ENCODE peak calls at places on chromosome 9, in four cellular contexts. O, Z, F and A are unnamed samples.

GRCh38 chr9:86239053-86239770 is 20.2 kb downstream of the C9orf153 start:
- DNase-seq in O (no peak), F (no peak), Z (no peak), A (no peak)

GRCh38 chr9:88559661-88560060 is 24.7 kb downstream of the NXNL2 start:
- DNase-seq in O (peak; percentile 57), Z (no peak), F (no peak), A (peak; percentile 29)

GRCh38 chr9:113380869-113381378 is 4.1 kb upstream of the HDHD3 start:
- DNase-seq in Z (no peak), F (no peak), O (no peak), A (no peak)

GRCh38 chr9:78213696-78214095 is 22.2 kb upstream of the CEP78 start:
- DNase-seq in F (no peak), O (no peak), Z (no peak), A (peak; percentile 34)

GRCh38 chr9:76453785-76454184 is 5.2 kb upstream of the GCNT1 start:
- DNase-seq in O (peak; percentile 83), Z (no peak), F (no peak), A (peak; percentile 28)

GRCh38 chr9:123402981-123403509 is 47.0 kb downstream of the CRB2 start:
- DNase-seq in F (no peak), Z (no peak), O (no peak), A (no peak)

GRCh38 chr9:2874001-2874750 is 30.3 kb upstream of the PUM3 start:
- DNase-seq in O (peak; percentile 30), Z (no peak), F (no peak), A (no peak)

GRCh38 chr9:29211681-29212589 is 1638.7 kb upstream of the C9orf72 start:
- DNase-seq in F (peak; percentile 88), Z (peak; percentile 26), O (no peak), A (no peak)

GRCh38 chr9:95937131-95937530 is 61.6 kb downstream of the ERCC6L2 start:
- DNase-seq in Z (no peak), O (no peak), F (no peak), A (no peak)

GRCh38 chr9:33081128-33081851 is 4.8 kb upstream of the SMU1 start:
- DNase-seq in O (peak; percentile 88), Z (peak; percentile 70), F (peak; percentile 80), A (peak; percentile 78)

GRCh38 chr9:124457079-124457886 is 7.0 kb downstream of the ADGRD2 start:
- DNase-seq in O (no peak), Z (no peak), F (no peak), A (no peak)

GRCh38 chr9:88816141-88816540 is 175.1 kb upstream of the S1PR3 start:
- DNase-seq in F (no peak), O (peak; percentile 72), Z (no peak), A (peak; percentile 61)

GRCh38 chr9:137843355-137843754 is 34.2 kb upstream of the CACNA1B start:
- DNase-seq in Z (no peak), F (no peak), O (no peak), A (no peak)

GRCh38 chr9:130668694-130669093 is 4.3 kb downstream of the PRDM12 start:
- DNase-seq in O (no peak), F (no peak), Z (no peak), A (no peak)

GRCh38 chr9:128020692-128021091 is 39.9 kb upstream of the EEIG1 start:
- DNase-seq in F (peak; percentile 76), O (no peak), Z (no peak), A (no peak)

GRCh38 chr9:114299286-114300152 is 23.4 kb upstream of the ORM1 start:
- DNase-seq in Z (no peak), F (peak; percentile 40), O (no peak), A (no peak)

GRCh38 chr9:129712595-129713524 is 40.0 kb downstream of the PTGES start:
- DNase-seq in O (peak; percentile 87), Z (no peak), F (peak; percentile 52), A (peak; percentile 82)

GRCh38 chr9:71303351-71303750 is 181.9 kb upstream of the TRPM3 start:
- DNase-seq in F (no peak), O (peak; percentile 1), Z (no peak), A (peak; percentile 29)

GRCh38 chr9:101477214-101477613 is 41.6 kb upstream of the ALDOB start:
- DNase-seq in F (no peak), Z (no peak), O (peak; percentile 53), A (peak; percentile 35)

GRCh38 chr9:78437721-78438610 is 141.0 kb downstream of the PSAT1 start:
- DNase-seq in O (no peak), Z (no peak), F (no peak), A (no peak)

GRCh38 chr9:19940808-19941207 is 152.0 kb upstream of the SLC24A2 start:
- DNase-seq in O (no peak), Z (no peak), F (no peak), A (no peak)

GRCh38 chr9:119375892-119376291 is 6.7 kb upstream of the BRINP1 start:
- DNase-seq in O (no peak), F (peak; percentile 86), Z (no peak), A (peak; percentile 2)
- TF ChIP-seq CTCF in O (no peak), F (peak; percentile 90), Z (no peak), A (peak; percentile 48)

DNA sequence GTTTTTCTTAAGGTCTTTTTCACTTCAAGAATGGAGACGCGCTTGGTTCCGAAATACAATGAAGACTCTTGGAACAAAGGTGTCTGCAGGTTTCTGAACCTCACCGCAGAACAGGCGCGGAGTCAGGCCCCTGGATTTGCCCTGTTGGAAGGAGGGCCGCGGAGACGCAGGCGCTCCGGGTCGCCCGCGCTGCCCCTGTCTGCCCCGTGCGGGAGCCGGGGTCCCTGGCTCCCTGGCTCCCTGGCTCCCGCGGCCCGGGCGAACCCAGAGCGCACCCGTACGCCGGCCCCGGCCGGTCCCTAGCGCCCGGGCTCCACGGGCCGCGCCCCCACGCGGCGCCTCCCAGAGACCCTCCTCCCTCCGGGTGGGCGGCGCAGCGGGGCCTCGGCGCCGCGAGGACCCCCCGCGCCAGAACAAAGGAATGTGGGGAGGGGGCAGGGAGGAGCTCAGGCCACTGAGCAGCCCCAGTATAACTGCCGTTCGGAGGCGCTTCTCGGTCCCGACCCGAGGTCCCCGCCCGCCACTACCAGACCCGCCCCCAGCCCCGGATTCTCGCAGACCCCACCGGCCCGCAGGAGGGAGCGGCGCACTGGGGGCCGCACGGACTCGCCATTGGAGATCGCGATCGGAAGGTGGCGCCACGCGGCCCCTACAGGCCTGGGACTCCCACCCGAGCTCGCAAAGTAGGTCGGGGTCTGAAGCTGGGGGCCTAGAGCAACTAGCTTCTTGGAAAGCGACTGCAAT is 2.4 kb downstream of the NFIL3 start:
- DNase-seq in O (peak; percentile 62), Z (no peak), F (peak; percentile 82), A (no peak)
- TF ChIP-seq CTCF in O (peak; percentile 51), Z (no peak), F (peak; percentile 57), A (peak; percentile 72)

GRCh38 chr9:109796081-109796480 is 16.1 kb downstream of the PALM2AKAP2 start:
- DNase-seq in Z (no peak), F (no peak), O (no peak), A (no peak)

GRCh38 chr9:109799141-109799540 is 19.1 kb downstream of the PALM2AKAP2 start:
- DNase-seq in F (no peak), O (no peak), Z (no peak), A (no peak)

GRCh38 chr9:109795613-109796012 is 15.6 kb downstream of the PALM2AKAP2 start:
- DNase-seq in F (no peak), O (no peak), Z (no peak), A (no peak)

GRCh38 chr9:109797006-109797405 is 17.0 kb downstream of the PALM2AKAP2 start:
- DNase-seq in F (no peak), Z (no peak), O (no peak), A (no peak)

DNA sequence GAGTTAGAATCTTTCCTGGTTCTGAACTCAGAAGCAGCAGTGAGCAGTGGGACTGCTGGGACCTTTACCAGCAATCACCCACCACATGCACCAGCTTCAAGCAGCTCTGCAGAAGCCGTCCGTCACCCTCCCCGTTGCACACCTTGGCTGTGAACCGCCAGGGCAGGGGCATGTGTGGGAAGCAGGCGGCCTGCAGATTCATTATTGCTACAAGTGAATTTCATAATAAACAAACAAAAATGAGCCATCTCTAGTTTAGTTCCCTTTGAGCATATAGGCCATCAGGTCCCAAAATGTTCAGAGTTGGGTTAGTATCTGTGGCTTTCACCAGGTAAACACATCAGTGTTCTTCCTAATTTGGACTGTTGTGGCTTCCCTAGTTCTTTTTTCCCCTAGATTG is 17.5 kb downstream of the PALM2AKAP2 start:
- DNase-seq in O (no peak), F (no peak), Z (no peak), A (no peak)
- TF ChIP-seq CTCF in O (no peak), F (no peak), Z (no peak), A (no peak)

DNA sequence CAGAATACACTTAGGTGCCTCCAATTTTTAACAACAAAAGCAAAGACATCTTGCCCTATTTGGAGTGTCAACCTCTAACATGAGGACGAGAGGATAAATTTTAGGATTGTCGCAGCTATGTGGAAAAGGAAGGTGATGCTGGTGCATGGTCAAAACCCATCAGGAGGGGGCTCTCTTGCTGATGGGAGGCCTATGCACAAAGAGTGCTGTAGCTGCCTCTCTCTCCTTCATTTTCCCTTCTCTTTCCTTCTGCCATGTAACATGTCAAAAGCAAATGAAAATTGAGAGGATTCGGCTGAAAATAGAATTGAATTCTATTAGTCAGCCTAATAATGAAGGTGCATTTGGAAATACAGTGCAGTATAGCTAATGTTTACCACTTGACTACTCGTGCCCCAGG is 578.7 kb upstream of the ZNF462 start:
- DNase-seq in Z (no peak), O (no peak), F (peak; percentile 72), A (no peak)
- TF ChIP-seq CTCF in Z (no peak), O (no peak), F (peak; percentile 78), A (no peak)

GRCh38 chr9:99821187-99822095 is at the start of gene NR4A3:
- DNase-seq in Z (peak; percentile 97), F (peak; percentile 91), O (peak; percentile 99), A (peak; percentile 97)

GRCh38 chr9:99820330-99821186 is 1.1 kb upstream of the NR4A3 start:
- DNase-seq in Z (peak; percentile 77), O (peak; percentile 89), F (no peak), A (peak; percentile 64)

GRCh38 chr9:99818439-99818992 is 3.2 kb upstream of the NR4A3 start:
- DNase-seq in Z (no peak), O (no peak), F (peak; percentile 59), A (no peak)

GRCh38 chr9:99819123-99819483 is 2.6 kb upstream of the NR4A3 start:
- DNase-seq in O (no peak), F (no peak), Z (no peak), A (no peak)

DNA sequence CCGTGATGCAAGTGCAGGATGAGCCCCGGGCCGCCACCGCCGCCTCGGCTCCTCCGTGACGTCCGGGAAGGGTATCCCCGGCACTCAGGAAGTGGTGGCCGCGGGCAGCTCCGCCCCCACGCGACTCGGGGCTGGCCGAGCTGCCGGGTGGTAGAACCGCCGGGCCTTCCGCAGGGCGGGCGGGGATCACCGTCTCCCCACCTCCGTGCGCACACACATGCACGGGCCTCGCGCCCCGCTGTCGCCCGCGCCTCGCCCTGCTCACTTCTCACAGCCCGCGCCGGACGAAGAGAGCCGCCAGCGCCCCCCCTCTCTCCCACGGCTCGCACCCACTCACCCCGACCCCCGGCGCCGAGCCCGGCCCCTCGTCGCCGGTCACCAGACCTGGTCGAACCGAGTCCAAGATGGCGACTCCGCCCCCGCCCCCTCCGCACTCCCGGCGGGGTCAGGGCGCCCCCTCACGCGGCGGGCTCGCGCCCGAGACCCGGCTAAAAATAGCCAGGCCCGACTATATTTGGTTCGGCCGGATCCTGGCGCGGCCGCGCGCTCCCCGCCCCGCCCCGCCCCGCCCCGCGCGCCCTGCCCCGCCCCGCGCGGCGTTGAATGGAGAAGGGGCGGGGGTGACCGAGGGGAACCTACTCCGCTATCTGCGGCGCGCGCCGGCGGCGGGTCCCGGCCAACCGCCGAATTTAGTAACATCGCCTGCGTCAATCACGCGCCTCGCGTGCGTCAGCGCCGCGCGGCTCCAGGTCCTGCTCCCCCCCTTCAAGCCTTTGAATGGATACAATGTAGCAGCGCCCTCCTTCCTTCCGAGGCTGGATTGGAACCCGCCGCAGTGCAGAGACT is 2.0 kb upstream of the NR4A3 start:
- DNase-seq in F (peak; percentile 97), O (peak; percentile 96), Z (peak; percentile 98), A (peak; percentile 92)
- TF ChIP-seq CTCF in F (no peak), O (peak; percentile 24), Z (no peak), A (peak; percentile 39)